ENCODE peak calls at places on chromosome 17, in seven cellular contexts. One of them, this sample, is unnamed.

GRCh38 chr17:32859857-32860525 is 16.9 kb downstream of the MYO1D start:
- DNase-seq in breast epithelium: no peak
- DNase-seq in psoas muscle: no peak
- DNase-seq in prostate gland: no peak
- DNase-seq in cardiac fibroblast: no peak
- DNase-seq in retinal pigment epithelial cell: no peak
- DNase-seq in kidney epithelial cell: no peak
- DNase-seq in this sample: no peak

GRCh38 chr17:80117491-80118401 is 16.4 kb downstream of the GAA start:
- DNase-seq in breast epithelium: no peak
- DNase-seq in psoas muscle: no peak
- DNase-seq in prostate gland: no peak
- DNase-seq in cardiac fibroblast: no peak
- DNase-seq in retinal pigment epithelial cell: no peak
- DNase-seq in kidney epithelial cell: no peak
- DNase-seq in this sample: no peak

GRCh38 chr17:65356524-65356923 is 204.9 kb downstream of the AXIN2 start:
- DNase-seq in breast epithelium: no peak
- DNase-seq in psoas muscle: no peak
- DNase-seq in prostate gland: no peak
- DNase-seq in cardiac fibroblast: no peak
- DNase-seq in retinal pigment epithelial cell: no peak
- DNase-seq in kidney epithelial cell: no peak
- DNase-seq in this sample: no peak

GRCh38 chr17:58316260-58316960 is 12.2 kb downstream of the TSPOAP1 start:
- DNase-seq in breast epithelium: no peak
- DNase-seq in psoas muscle: no peak
- DNase-seq in prostate gland: no peak
- DNase-seq in cardiac fibroblast: no peak
- DNase-seq in retinal pigment epithelial cell: no peak
- DNase-seq in kidney epithelial cell: no peak
- DNase-seq in this sample: no peak

GRCh38 chr17:7047566-7047965 is 3.7 kb upstream of the SLC16A11 start:
- DNase-seq in breast epithelium: no peak
- DNase-seq in psoas muscle: no peak
- DNase-seq in prostate gland: no peak
- DNase-seq in cardiac fibroblast: no peak
- DNase-seq in retinal pigment epithelial cell: no peak
- DNase-seq in kidney epithelial cell: no peak
- DNase-seq in this sample: no peak

GRCh38 chr17:6070280-6070894 is at the start of gene WSCD1:
- DNase-seq in breast epithelium: no peak
- DNase-seq in psoas muscle: peak
- DNase-seq in prostate gland: no peak
- DNase-seq in cardiac fibroblast: no peak
- DNase-seq in retinal pigment epithelial cell: no peak
- DNase-seq in kidney epithelial cell: no peak
- DNase-seq in this sample: no peak

GRCh38 chr17:33039874-33040273 is 48.2 kb downstream of the SPACA3 start:
- DNase-seq in breast epithelium: no peak
- DNase-seq in psoas muscle: no peak
- DNase-seq in prostate gland: no peak
- DNase-seq in cardiac fibroblast: peak
- DNase-seq in retinal pigment epithelial cell: no peak
- DNase-seq in kidney epithelial cell: no peak
- DNase-seq in this sample: peak

GRCh38 chr17:79829004-79829403 is 10.2 kb downstream of the CBX4 start:
- DNase-seq in breast epithelium: no peak
- DNase-seq in psoas muscle: no peak
- DNase-seq in prostate gland: no peak
- DNase-seq in cardiac fibroblast: no peak
- DNase-seq in retinal pigment epithelial cell: no peak
- DNase-seq in kidney epithelial cell: no peak
- DNase-seq in this sample: no peak

GRCh38 chr17:68326681-68327080 is 35.4 kb downstream of the ARSG start:
- DNase-seq in breast epithelium: no peak
- DNase-seq in psoas muscle: no peak
- DNase-seq in prostate gland: no peak
- DNase-seq in cardiac fibroblast: no peak
- DNase-seq in retinal pigment epithelial cell: no peak
- DNase-seq in kidney epithelial cell: no peak
- DNase-seq in this sample: no peak

GRCh38 chr17:29241015-29241963 is 5.4 kb upstream of the CRYBA1 start:
- DNase-seq in breast epithelium: peak
- DNase-seq in psoas muscle: peak
- DNase-seq in prostate gland: no peak
- DNase-seq in cardiac fibroblast: peak
- DNase-seq in retinal pigment epithelial cell: peak
- DNase-seq in kidney epithelial cell: peak
- DNase-seq in this sample: peak

GRCh38 chr17:80203448-80204092 is 16.6 kb downstream of the SGSH start:
- DNase-seq in breast epithelium: no peak
- DNase-seq in psoas muscle: no peak
- DNase-seq in prostate gland: no peak
- DNase-seq in cardiac fibroblast: no peak
- DNase-seq in retinal pigment epithelial cell: no peak
- DNase-seq in kidney epithelial cell: no peak
- DNase-seq in this sample: no peak

GRCh38 chr17:68981288-68981687 is 26.1 kb upstream of the ABCA8 start:
- DNase-seq in breast epithelium: no peak
- DNase-seq in psoas muscle: no peak
- DNase-seq in prostate gland: no peak
- DNase-seq in cardiac fibroblast: peak
- DNase-seq in retinal pigment epithelial cell: peak
- DNase-seq in kidney epithelial cell: peak
- DNase-seq in this sample: peak

GRCh38 chr17:68461589-68461988 is 4.3 kb upstream of the WIPI1 start:
- DNase-seq in breast epithelium: no peak
- DNase-seq in psoas muscle: peak
- DNase-seq in prostate gland: no peak
- DNase-seq in cardiac fibroblast: no peak
- DNase-seq in retinal pigment epithelial cell: no peak
- DNase-seq in kidney epithelial cell: no peak
- DNase-seq in this sample: no peak

GRCh38 chr17:35372846-35373531 is 432 bp downstream of the SLFN11 start:
- DNase-seq in breast epithelium: no peak
- DNase-seq in psoas muscle: peak
- DNase-seq in prostate gland: peak
- DNase-seq in cardiac fibroblast: no peak
- DNase-seq in retinal pigment epithelial cell: no peak
- DNase-seq in kidney epithelial cell: no peak
- DNase-seq in this sample: no peak

GRCh38 chr17:36133629-36134259 is 30.1 kb downstream of the CCL4 start:
- DNase-seq in breast epithelium: no peak
- DNase-seq in psoas muscle: no peak
- DNase-seq in prostate gland: no peak
- DNase-seq in cardiac fibroblast: peak
- DNase-seq in retinal pigment epithelial cell: no peak
- DNase-seq in kidney epithelial cell: no peak
- DNase-seq in this sample: no peak

GRCh38 chr17:29138991-29139682 is 41.1 kb downstream of the MYO18A start:
- DNase-seq in breast epithelium: no peak
- DNase-seq in psoas muscle: peak
- DNase-seq in prostate gland: no peak
- DNase-seq in cardiac fibroblast: no peak
- DNase-seq in retinal pigment epithelial cell: no peak
- DNase-seq in kidney epithelial cell: no peak
- DNase-seq in this sample: no peak

GRCh38 chr17:58402047-58402446 is 15.3 kb downstream of the RNF43 start:
- DNase-seq in breast epithelium: no peak
- DNase-seq in psoas muscle: no peak
- DNase-seq in prostate gland: no peak
- DNase-seq in cardiac fibroblast: peak
- DNase-seq in retinal pigment epithelial cell: no peak
- DNase-seq in kidney epithelial cell: no peak
- DNase-seq in this sample: peak

GRCh38 chr17:57662021-57662420 is 83.1 kb downstream of the CCDC182 start:
- DNase-seq in breast epithelium: no peak
- DNase-seq in psoas muscle: no peak
- DNase-seq in prostate gland: no peak
- DNase-seq in cardiac fibroblast: no peak
- DNase-seq in retinal pigment epithelial cell: no peak
- DNase-seq in kidney epithelial cell: no peak
- DNase-seq in this sample: no peak

GRCh38 chr17:17700251-17700969 is 19.2 kb downstream of the RAI1 start:
- DNase-seq in breast epithelium: no peak
- DNase-seq in psoas muscle: no peak
- DNase-seq in prostate gland: no peak
- DNase-seq in cardiac fibroblast: no peak
- DNase-seq in retinal pigment epithelial cell: no peak
- DNase-seq in kidney epithelial cell: no peak
- DNase-seq in this sample: no peak

GRCh38 chr17:29004081-29004692 is 1.6 kb downstream of the SEZ6 start:
- DNase-seq in breast epithelium: no peak
- DNase-seq in psoas muscle: no peak
- DNase-seq in prostate gland: no peak
- DNase-seq in cardiac fibroblast: peak
- DNase-seq in retinal pigment epithelial cell: no peak
- DNase-seq in kidney epithelial cell: no peak
- DNase-seq in this sample: peak

GRCh38 chr17:69908599-69909368 is 166.2 kb upstream of the KCNJ16 start:
- DNase-seq in breast epithelium: no peak
- DNase-seq in psoas muscle: no peak
- DNase-seq in prostate gland: no peak
- DNase-seq in cardiac fibroblast: no peak
- DNase-seq in retinal pigment epithelial cell: no peak
- DNase-seq in kidney epithelial cell: no peak
- DNase-seq in this sample: peak

GRCh38 chr17:17305282-17305801 is 2.2 kb downstream of the NT5M start:
- DNase-seq in breast epithelium: no peak
- DNase-seq in psoas muscle: no peak
- DNase-seq in prostate gland: no peak
- DNase-seq in cardiac fibroblast: no peak
- DNase-seq in retinal pigment epithelial cell: no peak
- DNase-seq in kidney epithelial cell: no peak
- DNase-seq in this sample: no peak

GRCh38 chr17:71229036-71229435 is 891.8 kb upstream of the SOX9 start:
- DNase-seq in breast epithelium: no peak
- DNase-seq in psoas muscle: no peak
- DNase-seq in prostate gland: no peak
- DNase-seq in cardiac fibroblast: no peak
- DNase-seq in retinal pigment epithelial cell: no peak
- DNase-seq in kidney epithelial cell: no peak
- DNase-seq in this sample: peak

GRCh38 chr17:19317359-19318095 is 45.0 kb downstream of the B9D1 start:
- DNase-seq in breast epithelium: peak
- DNase-seq in psoas muscle: peak
- DNase-seq in prostate gland: no peak
- DNase-seq in cardiac fibroblast: peak
- DNase-seq in retinal pigment epithelial cell: peak
- DNase-seq in kidney epithelial cell: peak
- DNase-seq in this sample: peak

GRCh38 chr17:59753522-59754467 is 46.3 kb downstream of the VMP1 start:
- DNase-seq in breast epithelium: no peak
- DNase-seq in psoas muscle: no peak
- DNase-seq in prostate gland: peak
- DNase-seq in cardiac fibroblast: peak
- DNase-seq in retinal pigment epithelial cell: peak
- DNase-seq in kidney epithelial cell: peak
- DNase-seq in this sample: peak

GRCh38 chr17:28372203-28372944 is 880 bp downstream of the SARM1 start:
- DNase-seq in breast epithelium: no peak
- DNase-seq in psoas muscle: peak
- DNase-seq in prostate gland: no peak
- DNase-seq in cardiac fibroblast: peak
- DNase-seq in retinal pigment epithelial cell: no peak
- DNase-seq in kidney epithelial cell: no peak
- DNase-seq in this sample: peak

GRCh38 chr17:57603978-57604377 is 141.1 kb downstream of the CCDC182 start:
- DNase-seq in breast epithelium: peak
- DNase-seq in psoas muscle: no peak
- DNase-seq in prostate gland: peak
- DNase-seq in cardiac fibroblast: no peak
- DNase-seq in retinal pigment epithelial cell: no peak
- DNase-seq in kidney epithelial cell: no peak
- DNase-seq in this sample: no peak

DNA sequence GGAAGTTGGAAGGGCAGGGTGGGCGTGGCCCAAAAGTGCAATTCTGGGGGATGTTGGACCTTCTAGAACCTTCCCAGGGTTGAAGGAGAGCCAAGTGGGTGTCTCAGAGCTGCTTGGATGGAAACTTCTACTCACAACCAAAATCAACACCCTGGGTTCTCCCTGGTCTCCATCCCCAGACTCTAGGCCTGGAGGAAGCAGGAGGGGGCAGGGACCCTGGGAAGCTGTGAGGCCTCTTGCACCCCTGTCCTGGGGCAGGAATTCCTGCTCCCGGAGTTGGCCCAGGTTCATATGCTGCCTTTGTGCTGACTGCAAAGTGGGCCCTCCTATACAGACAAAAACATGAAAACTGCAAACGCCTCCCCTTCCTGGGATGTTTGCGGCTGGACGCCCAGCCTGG is 25.1 kb downstream of the TRARG1 start:
- DNase-seq in breast epithelium: no peak
- DNase-seq in psoas muscle: no peak
- DNase-seq in prostate gland: no peak
- DNase-seq in cardiac fibroblast: no peak
- DNase-seq in retinal pigment epithelial cell: no peak
- DNase-seq in kidney epithelial cell: no peak
- DNase-seq in this sample: no peak
- H3K4me3 ChIP-seq in breast epithelium: no peak
- H3K4me3 ChIP-seq in psoas muscle: no peak
- H3K4me3 ChIP-seq in prostate gland: no peak
- H3K4me3 ChIP-seq in cardiac fibroblast: no peak
- H3K4me3 ChIP-seq in retinal pigment epithelial cell: no peak
- H3K4me3 ChIP-seq in kidney epithelial cell: no peak
- H3K4me3 ChIP-seq in this sample: no peak

GRCh38 chr17:14341866-14342265 is 41.0 kb downstream of the HS3ST3B1 start:
- DNase-seq in breast epithelium: no peak
- DNase-seq in psoas muscle: no peak
- DNase-seq in prostate gland: no peak
- DNase-seq in cardiac fibroblast: peak
- DNase-seq in retinal pigment epithelial cell: no peak
- DNase-seq in kidney epithelial cell: no peak
- DNase-seq in this sample: no peak
- TF ChIP-seq CTCF in breast epithelium: no peak
- TF ChIP-seq CTCF in psoas muscle: no peak
- TF ChIP-seq CTCF in prostate gland: no peak
- TF ChIP-seq CTCF in cardiac fibroblast: no peak
- TF ChIP-seq CTCF in retinal pigment epithelial cell: no peak
- TF ChIP-seq CTCF in kidney epithelial cell: no peak
- TF ChIP-seq CTCF in this sample: no peak

GRCh38 chr17:38702166-38702899 is 2.7 kb upstream of the MLLT6 start:
- DNase-seq in breast epithelium: peak
- DNase-seq in psoas muscle: peak
- DNase-seq in prostate gland: peak
- DNase-seq in cardiac fibroblast: peak
- DNase-seq in retinal pigment epithelial cell: peak
- DNase-seq in kidney epithelial cell: no peak
- DNase-seq in this sample: peak
- H3K4me3 ChIP-seq in breast epithelium: peak
- H3K4me3 ChIP-seq in psoas muscle: peak
- H3K4me3 ChIP-seq in prostate gland: peak
- H3K4me3 ChIP-seq in cardiac fibroblast: peak
- H3K4me3 ChIP-seq in retinal pigment epithelial cell: peak
- H3K4me3 ChIP-seq in kidney epithelial cell: peak
- H3K4me3 ChIP-seq in this sample: peak

DNA sequence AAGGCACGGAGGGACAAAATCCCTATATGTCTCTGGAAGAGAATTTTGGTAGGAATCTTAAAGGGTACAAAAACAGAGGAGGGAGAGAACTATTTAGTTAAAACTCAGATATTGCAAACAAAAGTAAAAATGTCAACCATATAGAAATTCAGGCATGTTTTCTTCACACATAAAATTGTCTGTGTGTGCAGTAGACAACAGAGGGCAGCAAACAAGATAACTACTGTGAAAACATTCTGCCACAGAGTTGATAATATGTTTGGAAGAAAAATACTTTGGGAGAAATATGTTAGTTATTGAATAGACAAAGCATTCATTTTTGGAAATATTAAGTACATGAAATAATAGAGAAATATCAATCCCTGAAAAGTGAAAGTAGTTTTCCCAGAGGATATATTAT is 56.2 kb downstream of the SNX11 start:
- DNase-seq in breast epithelium: no peak
- DNase-seq in psoas muscle: no peak
- DNase-seq in prostate gland: no peak
- DNase-seq in cardiac fibroblast: no peak
- DNase-seq in retinal pigment epithelial cell: no peak
- DNase-seq in kidney epithelial cell: no peak
- DNase-seq in this sample: no peak
- TF ChIP-seq CTCF in breast epithelium: no peak
- TF ChIP-seq CTCF in psoas muscle: no peak
- TF ChIP-seq CTCF in prostate gland: no peak
- TF ChIP-seq CTCF in cardiac fibroblast: peak
- TF ChIP-seq CTCF in retinal pigment epithelial cell: no peak
- TF ChIP-seq CTCF in kidney epithelial cell: peak
- TF ChIP-seq CTCF in this sample: no peak

This sample was measured in AG10803.